ENCODE peak calls at places on chromosomes 2 and 18, in seven cellular contexts. One of them, this sample, is unnamed.

GRCh38 chr2:164369416-164369815 is 251.9 kb downstream of the GRB14 start:
- DNase-seq in HEK293T: no peak
- DNase-seq in activated CD8-positive, alpha-beta memory T cell treated with anti-CD3 and anti-CD28 coated beads, Interleukin-2, amount 50 U/mL, for 4 hours: no peak
- DNase-seq in IMR-90: no peak
- DNase-seq in SIG-M5: no peak
- DNase-seq in nephron progenitor cell: no peak
- DNase-seq in HFF-Myc: no peak
- DNase-seq in this sample: no peak

GRCh38 chr2:85288244-85288725 is 39.5 kb downstream of the TGOLN2 start:
- DNase-seq in HEK293T: no peak
- DNase-seq in activated CD8-positive, alpha-beta memory T cell treated with anti-CD3 and anti-CD28 coated beads, Interleukin-2, amount 50 U/mL, for 4 hours: no peak
- DNase-seq in IMR-90: peak
- DNase-seq in SIG-M5: no peak
- DNase-seq in nephron progenitor cell: no peak
- DNase-seq in HFF-Myc: no peak
- DNase-seq in this sample: peak

GRCh38 chr2:223122706-223123265 is 70.8 kb downstream of the KCNE4 start:
- DNase-seq in HEK293T: no peak
- DNase-seq in activated CD8-positive, alpha-beta memory T cell treated with anti-CD3 and anti-CD28 coated beads, Interleukin-2, amount 50 U/mL, for 4 hours: no peak
- DNase-seq in IMR-90: no peak
- DNase-seq in SIG-M5: no peak
- DNase-seq in nephron progenitor cell: no peak
- DNase-seq in HFF-Myc: no peak
- DNase-seq in this sample: no peak

GRCh38 chr2:188308483-188308882 is 16.8 kb downstream of the GULP1 start:
- DNase-seq in HEK293T: no peak
- DNase-seq in activated CD8-positive, alpha-beta memory T cell treated with anti-CD3 and anti-CD28 coated beads, Interleukin-2, amount 50 U/mL, for 4 hours: no peak
- DNase-seq in IMR-90: no peak
- DNase-seq in SIG-M5: no peak
- DNase-seq in nephron progenitor cell: no peak
- DNase-seq in HFF-Myc: no peak
- DNase-seq in this sample: no peak

GRCh38 chr2:16020389-16021008 is 80.1 kb downstream of the MYCN start:
- DNase-seq in HEK293T: no peak
- DNase-seq in activated CD8-positive, alpha-beta memory T cell treated with anti-CD3 and anti-CD28 coated beads, Interleukin-2, amount 50 U/mL, for 4 hours: no peak
- DNase-seq in IMR-90: no peak
- DNase-seq in SIG-M5: no peak
- DNase-seq in nephron progenitor cell: no peak
- DNase-seq in HFF-Myc: no peak
- DNase-seq in this sample: no peak

GRCh38 chr2:120985997-120986651 is 250.5 kb downstream of the GLI2 start:
- DNase-seq in HEK293T: no peak
- DNase-seq in activated CD8-positive, alpha-beta memory T cell treated with anti-CD3 and anti-CD28 coated beads, Interleukin-2, amount 50 U/mL, for 4 hours: no peak
- DNase-seq in IMR-90: no peak
- DNase-seq in SIG-M5: no peak
- DNase-seq in nephron progenitor cell: no peak
- DNase-seq in HFF-Myc: no peak
- DNase-seq in this sample: no peak

GRCh38 chr2:216056739-216057138 is 24.9 kb downstream of the PECR start:
- DNase-seq in HEK293T: no peak
- DNase-seq in activated CD8-positive, alpha-beta memory T cell treated with anti-CD3 and anti-CD28 coated beads, Interleukin-2, amount 50 U/mL, for 4 hours: no peak
- DNase-seq in IMR-90: no peak
- DNase-seq in SIG-M5: no peak
- DNase-seq in nephron progenitor cell: no peak
- DNase-seq in HFF-Myc: no peak
- DNase-seq in this sample: no peak

GRCh38 chr18:66872277-66872676 is 268.4 kb upstream of the CDH19 start:
- DNase-seq in HEK293T: no peak
- DNase-seq in activated CD8-positive, alpha-beta memory T cell treated with anti-CD3 and anti-CD28 coated beads, Interleukin-2, amount 50 U/mL, for 4 hours: no peak
- DNase-seq in IMR-90: no peak
- DNase-seq in SIG-M5: no peak
- DNase-seq in nephron progenitor cell: no peak
- DNase-seq in HFF-Myc: no peak
- DNase-seq in this sample: no peak

GRCh38 chr2:182444806-182445205 is 18.0 kb upstream of the PDE1A start:
- DNase-seq in HEK293T: no peak
- DNase-seq in activated CD8-positive, alpha-beta memory T cell treated with anti-CD3 and anti-CD28 coated beads, Interleukin-2, amount 50 U/mL, for 4 hours: no peak
- DNase-seq in IMR-90: no peak
- DNase-seq in SIG-M5: no peak
- DNase-seq in nephron progenitor cell: no peak
- DNase-seq in HFF-Myc: no peak
- DNase-seq in this sample: peak

GRCh38 chr2:43193652-43193995 is 32.8 kb downstream of the ZFP36L2 start:
- DNase-seq in HEK293T: no peak
- DNase-seq in activated CD8-positive, alpha-beta memory T cell treated with anti-CD3 and anti-CD28 coated beads, Interleukin-2, amount 50 U/mL, for 4 hours: no peak
- DNase-seq in IMR-90: no peak
- DNase-seq in SIG-M5: no peak
- DNase-seq in nephron progenitor cell: no peak
- DNase-seq in HFF-Myc: no peak
- DNase-seq in this sample: no peak

GRCh38 chr2:95354925-95355324 is 47.6 kb upstream of the FAHD2A start:
- DNase-seq in HEK293T: no peak
- DNase-seq in activated CD8-positive, alpha-beta memory T cell treated with anti-CD3 and anti-CD28 coated beads, Interleukin-2, amount 50 U/mL, for 4 hours: no peak
- DNase-seq in IMR-90: no peak
- DNase-seq in SIG-M5: no peak
- DNase-seq in nephron progenitor cell: no peak
- DNase-seq in HFF-Myc: no peak
- DNase-seq in this sample: no peak

GRCh38 chr2:120014231-120014990 is 1.5 kb downstream of the EPB41L5 start:
- DNase-seq in HEK293T: no peak
- DNase-seq in activated CD8-positive, alpha-beta memory T cell treated with anti-CD3 and anti-CD28 coated beads, Interleukin-2, amount 50 U/mL, for 4 hours: no peak
- DNase-seq in IMR-90: no peak
- DNase-seq in SIG-M5: no peak
- DNase-seq in nephron progenitor cell: no peak
- DNase-seq in HFF-Myc: no peak
- DNase-seq in this sample: no peak

GRCh38 chr18:40293311-40293710 is 1661.7 kb upstream of the PIK3C3 start:
- DNase-seq in HEK293T: no peak
- DNase-seq in activated CD8-positive, alpha-beta memory T cell treated with anti-CD3 and anti-CD28 coated beads, Interleukin-2, amount 50 U/mL, for 4 hours: no peak
- DNase-seq in IMR-90: no peak
- DNase-seq in SIG-M5: no peak
- DNase-seq in nephron progenitor cell: no peak
- DNase-seq in HFF-Myc: no peak
- DNase-seq in this sample: no peak

GRCh38 chr2:69345434-69345833 is 41.6 kb downstream of the GFPT1 start:
- DNase-seq in HEK293T: no peak
- DNase-seq in activated CD8-positive, alpha-beta memory T cell treated with anti-CD3 and anti-CD28 coated beads, Interleukin-2, amount 50 U/mL, for 4 hours: no peak
- DNase-seq in IMR-90: no peak
- DNase-seq in SIG-M5: no peak
- DNase-seq in nephron progenitor cell: no peak
- DNase-seq in HFF-Myc: no peak
- DNase-seq in this sample: no peak

GRCh38 chr2:63856302-63856600 is 14.6 kb downstream of the UGP2 start:
- DNase-seq in HEK293T: no peak
- DNase-seq in activated CD8-positive, alpha-beta memory T cell treated with anti-CD3 and anti-CD28 coated beads, Interleukin-2, amount 50 U/mL, for 4 hours: peak
- DNase-seq in IMR-90: no peak
- DNase-seq in SIG-M5: no peak
- DNase-seq in nephron progenitor cell: no peak
- DNase-seq in HFF-Myc: no peak
- DNase-seq in this sample: no peak

GRCh38 chr2:141899740-141900139 is 231.1 kb downstream of the LRP1B start:
- DNase-seq in HEK293T: peak
- DNase-seq in activated CD8-positive, alpha-beta memory T cell treated with anti-CD3 and anti-CD28 coated beads, Interleukin-2, amount 50 U/mL, for 4 hours: no peak
- DNase-seq in IMR-90: no peak
- DNase-seq in SIG-M5: no peak
- DNase-seq in nephron progenitor cell: no peak
- DNase-seq in HFF-Myc: no peak
- DNase-seq in this sample: no peak

GRCh38 chr18:76493213-76494107 is 1.6 kb downstream of the ZNF516 start:
- DNase-seq in HEK293T: no peak
- DNase-seq in activated CD8-positive, alpha-beta memory T cell treated with anti-CD3 and anti-CD28 coated beads, Interleukin-2, amount 50 U/mL, for 4 hours: peak
- DNase-seq in IMR-90: peak
- DNase-seq in SIG-M5: no peak
- DNase-seq in nephron progenitor cell: peak
- DNase-seq in HFF-Myc: no peak
- DNase-seq in this sample: peak

GRCh38 chr2:86275384-86275799 is 62.0 kb downstream of the REEP1 start:
- DNase-seq in HEK293T: no peak
- DNase-seq in activated CD8-positive, alpha-beta memory T cell treated with anti-CD3 and anti-CD28 coated beads, Interleukin-2, amount 50 U/mL, for 4 hours: no peak
- DNase-seq in IMR-90: no peak
- DNase-seq in SIG-M5: no peak
- DNase-seq in nephron progenitor cell: no peak
- DNase-seq in HFF-Myc: no peak
- DNase-seq in this sample: no peak

GRCh38 chr18:8741524-8741923 is 36.2 kb downstream of the MTCL1 start:
- DNase-seq in HEK293T: no peak
- DNase-seq in activated CD8-positive, alpha-beta memory T cell treated with anti-CD3 and anti-CD28 coated beads, Interleukin-2, amount 50 U/mL, for 4 hours: no peak
- DNase-seq in IMR-90: no peak
- DNase-seq in SIG-M5: no peak
- DNase-seq in nephron progenitor cell: no peak
- DNase-seq in HFF-Myc: no peak
- DNase-seq in this sample: no peak

GRCh38 chr18:47772374-47773248 is 157.8 kb downstream of the SMAD2 start:
- DNase-seq in HEK293T: peak
- DNase-seq in activated CD8-positive, alpha-beta memory T cell treated with anti-CD3 and anti-CD28 coated beads, Interleukin-2, amount 50 U/mL, for 4 hours: peak
- DNase-seq in IMR-90: peak
- DNase-seq in SIG-M5: no peak
- DNase-seq in nephron progenitor cell: peak
- DNase-seq in HFF-Myc: no peak
- DNase-seq in this sample: peak

GRCh38 chr2:75186829-75187228 is 12.5 kb downstream of the TACR1 start:
- DNase-seq in HEK293T: no peak
- DNase-seq in activated CD8-positive, alpha-beta memory T cell treated with anti-CD3 and anti-CD28 coated beads, Interleukin-2, amount 50 U/mL, for 4 hours: no peak
- DNase-seq in IMR-90: no peak
- DNase-seq in SIG-M5: no peak
- DNase-seq in nephron progenitor cell: no peak
- DNase-seq in HFF-Myc: no peak
- DNase-seq in this sample: no peak

GRCh38 chr18:33937270-33937816 is 287.4 kb downstream of the NOL4 start:
- DNase-seq in HEK293T: no peak
- DNase-seq in activated CD8-positive, alpha-beta memory T cell treated with anti-CD3 and anti-CD28 coated beads, Interleukin-2, amount 50 U/mL, for 4 hours: no peak
- DNase-seq in IMR-90: no peak
- DNase-seq in SIG-M5: no peak
- DNase-seq in nephron progenitor cell: no peak
- DNase-seq in HFF-Myc: no peak
- DNase-seq in this sample: no peak

GRCh38 chr2:1550658-1551316 is 137.5 kb downstream of the TPO start:
- DNase-seq in HEK293T: peak
- DNase-seq in activated CD8-positive, alpha-beta memory T cell treated with anti-CD3 and anti-CD28 coated beads, Interleukin-2, amount 50 U/mL, for 4 hours: peak
- DNase-seq in IMR-90: peak
- DNase-seq in SIG-M5: no peak
- DNase-seq in nephron progenitor cell: peak
- DNase-seq in HFF-Myc: no peak
- DNase-seq in this sample: no peak

GRCh38 chr2:231685349-231686191 is 22.8 kb upstream of the PTMA start:
- DNase-seq in HEK293T: no peak
- DNase-seq in activated CD8-positive, alpha-beta memory T cell treated with anti-CD3 and anti-CD28 coated beads, Interleukin-2, amount 50 U/mL, for 4 hours: no peak
- DNase-seq in IMR-90: no peak
- DNase-seq in SIG-M5: no peak
- DNase-seq in nephron progenitor cell: no peak
- DNase-seq in HFF-Myc: no peak
- DNase-seq in this sample: no peak

GRCh38 chr2:181311841-181312240 is 145.3 kb upstream of the ITGA4 start:
- DNase-seq in HEK293T: no peak
- DNase-seq in activated CD8-positive, alpha-beta memory T cell treated with anti-CD3 and anti-CD28 coated beads, Interleukin-2, amount 50 U/mL, for 4 hours: no peak
- DNase-seq in IMR-90: no peak
- DNase-seq in SIG-M5: no peak
- DNase-seq in nephron progenitor cell: no peak
- DNase-seq in HFF-Myc: no peak
- DNase-seq in this sample: no peak

GRCh38 chr2:67446504-67446911 is 49.4 kb downstream of the ETAA1 start:
- DNase-seq in HEK293T: no peak
- DNase-seq in activated CD8-positive, alpha-beta memory T cell treated with anti-CD3 and anti-CD28 coated beads, Interleukin-2, amount 50 U/mL, for 4 hours: no peak
- DNase-seq in IMR-90: peak
- DNase-seq in SIG-M5: no peak
- DNase-seq in nephron progenitor cell: no peak
- DNase-seq in HFF-Myc: no peak
- DNase-seq in this sample: peak

GRCh38 chr2:39730685-39731302 is 48.3 kb downstream of the THUMPD2 start:
- DNase-seq in HEK293T: peak
- DNase-seq in activated CD8-positive, alpha-beta memory T cell treated with anti-CD3 and anti-CD28 coated beads, Interleukin-2, amount 50 U/mL, for 4 hours: no peak
- DNase-seq in IMR-90: peak
- DNase-seq in SIG-M5: no peak
- DNase-seq in nephron progenitor cell: no peak
- DNase-seq in HFF-Myc: no peak
- DNase-seq in this sample: peak

GRCh38 chr18:34115409-34116081 is 109.2 kb downstream of the NOL4 start:
- DNase-seq in HEK293T: no peak
- DNase-seq in activated CD8-positive, alpha-beta memory T cell treated with anti-CD3 and anti-CD28 coated beads, Interleukin-2, amount 50 U/mL, for 4 hours: no peak
- DNase-seq in IMR-90: no peak
- DNase-seq in SIG-M5: no peak
- DNase-seq in nephron progenitor cell: no peak
- DNase-seq in HFF-Myc: no peak
- DNase-seq in this sample: no peak

GRCh38 chr2:9721346-9721745 is 90.5 kb upstream of the YWHAQ start:
- DNase-seq in HEK293T: no peak
- DNase-seq in activated CD8-positive, alpha-beta memory T cell treated with anti-CD3 and anti-CD28 coated beads, Interleukin-2, amount 50 U/mL, for 4 hours: no peak
- DNase-seq in IMR-90: no peak
- DNase-seq in SIG-M5: no peak
- DNase-seq in nephron progenitor cell: no peak
- DNase-seq in HFF-Myc: no peak
- DNase-seq in this sample: no peak

GRCh38 chr2:23692263-23692662 is 234.7 kb downstream of the ATAD2B start:
- DNase-seq in HEK293T: no peak
- DNase-seq in activated CD8-positive, alpha-beta memory T cell treated with anti-CD3 and anti-CD28 coated beads, Interleukin-2, amount 50 U/mL, for 4 hours: no peak
- DNase-seq in IMR-90: no peak
- DNase-seq in SIG-M5: no peak
- DNase-seq in nephron progenitor cell: no peak
- DNase-seq in HFF-Myc: no peak
- DNase-seq in this sample: no peak

GRCh38 chr2:49861821-49862220 is 707.5 kb upstream of the FSHR start:
- DNase-seq in HEK293T: no peak
- DNase-seq in activated CD8-positive, alpha-beta memory T cell treated with anti-CD3 and anti-CD28 coated beads, Interleukin-2, amount 50 U/mL, for 4 hours: no peak
- DNase-seq in IMR-90: no peak
- DNase-seq in SIG-M5: no peak
- DNase-seq in nephron progenitor cell: no peak
- DNase-seq in HFF-Myc: no peak
- DNase-seq in this sample: no peak

GRCh38 chr2:157897106-157897971 is 21.2 kb upstream of the ACVR1 start:
- DNase-seq in HEK293T: no peak
- DNase-seq in activated CD8-positive, alpha-beta memory T cell treated with anti-CD3 and anti-CD28 coated beads, Interleukin-2, amount 50 U/mL, for 4 hours: no peak
- DNase-seq in IMR-90: no peak
- DNase-seq in SIG-M5: no peak
- DNase-seq in nephron progenitor cell: no peak
- DNase-seq in HFF-Myc: no peak
- DNase-seq in this sample: no peak

GRCh38 chr18:50312296-50313030 is 25.0 kb upstream of the CXXC1 start:
- DNase-seq in HEK293T: no peak
- DNase-seq in activated CD8-positive, alpha-beta memory T cell treated with anti-CD3 and anti-CD28 coated beads, Interleukin-2, amount 50 U/mL, for 4 hours: no peak
- DNase-seq in IMR-90: no peak
- DNase-seq in SIG-M5: no peak
- DNase-seq in nephron progenitor cell: no peak
- DNase-seq in HFF-Myc: no peak
- DNase-seq in this sample: no peak

GRCh38 chr2:151111599-151112278 is 149.9 kb downstream of the RBM43 start:
- DNase-seq in HEK293T: no peak
- DNase-seq in activated CD8-positive, alpha-beta memory T cell treated with anti-CD3 and anti-CD28 coated beads, Interleukin-2, amount 50 U/mL, for 4 hours: no peak
- DNase-seq in IMR-90: peak
- DNase-seq in SIG-M5: no peak
- DNase-seq in nephron progenitor cell: no peak
- DNase-seq in HFF-Myc: peak
- DNase-seq in this sample: peak

GRCh38 chr2:235665656-235666239 is 171.9 kb downstream of the AGAP1 start:
- DNase-seq in HEK293T: no peak
- DNase-seq in activated CD8-positive, alpha-beta memory T cell treated with anti-CD3 and anti-CD28 coated beads, Interleukin-2, amount 50 U/mL, for 4 hours: no peak
- DNase-seq in IMR-90: peak
- DNase-seq in SIG-M5: no peak
- DNase-seq in nephron progenitor cell: peak
- DNase-seq in HFF-Myc: no peak
- DNase-seq in this sample: no peak

GRCh38 chr2:77228379-77228778 is 293.8 kb downstream of the LRRTM4 start:
- DNase-seq in HEK293T: no peak
- DNase-seq in activated CD8-positive, alpha-beta memory T cell treated with anti-CD3 and anti-CD28 coated beads, Interleukin-2, amount 50 U/mL, for 4 hours: no peak
- DNase-seq in IMR-90: no peak
- DNase-seq in SIG-M5: no peak
- DNase-seq in nephron progenitor cell: no peak
- DNase-seq in HFF-Myc: no peak
- DNase-seq in this sample: no peak

GRCh38 chr2:45909677-45910191 is 258.3 kb downstream of the PRKCE start:
- DNase-seq in HEK293T: no peak
- DNase-seq in activated CD8-positive, alpha-beta memory T cell treated with anti-CD3 and anti-CD28 coated beads, Interleukin-2, amount 50 U/mL, for 4 hours: no peak
- DNase-seq in IMR-90: no peak
- DNase-seq in SIG-M5: no peak
- DNase-seq in nephron progenitor cell: no peak
- DNase-seq in HFF-Myc: no peak
- DNase-seq in this sample: no peak

GRCh38 chr18:44851806-44852205 is 171.1 kb downstream of the SETBP1 start:
- DNase-seq in HEK293T: no peak
- DNase-seq in activated CD8-positive, alpha-beta memory T cell treated with anti-CD3 and anti-CD28 coated beads, Interleukin-2, amount 50 U/mL, for 4 hours: no peak
- DNase-seq in IMR-90: no peak
- DNase-seq in SIG-M5: no peak
- DNase-seq in nephron progenitor cell: no peak
- DNase-seq in HFF-Myc: no peak
- DNase-seq in this sample: no peak

This sample was measured in HFFc6.